ENCODE peak calls at places on chromosomes 1 and 21, in seven cellular contexts. One of them, this sample, is unnamed.

GRCh38 chr21:42737969-42738590 is 84.7 kb downstream of the PDE9A start:
- DNase-seq in fibroblast of mammary gland: peak
- DNase-seq in AG09319: no peak
- DNase-seq in lower lobe of right lung: peak
- DNase-seq in AG04449: no peak
- DNase-seq in fibroblast of villous mesenchyme: peak
- DNase-seq in mammary epithelial cell: no peak
- DNase-seq in this sample: no peak

GRCh38 chr1:85911742-85912141 is 203.5 kb upstream of the ZNHIT6 start:
- DNase-seq in mammary epithelial cell: no peak
- DNase-seq in AG04449: no peak
- DNase-seq in fibroblast of mammary gland: peak
- DNase-seq in lower lobe of right lung: no peak
- DNase-seq in fibroblast of villous mesenchyme: peak
- DNase-seq in AG09319: no peak
- DNase-seq in this sample: no peak

GRCh38 chr1:112544753-112545152 is 36.0 kb downstream of the WNT2B start:
- DNase-seq in fibroblast of mammary gland: peak
- DNase-seq in fibroblast of villous mesenchyme: peak
- DNase-seq in AG09319: no peak
- DNase-seq in AG04449: no peak
- DNase-seq in lower lobe of right lung: no peak
- DNase-seq in mammary epithelial cell: peak
- DNase-seq in this sample: no peak

GRCh38 chr1:64343105-64343960 is 126.6 kb upstream of the CACHD1 start:
- DNase-seq in AG04449: no peak
- DNase-seq in fibroblast of villous mesenchyme: peak
- DNase-seq in mammary epithelial cell: peak
- DNase-seq in fibroblast of mammary gland: peak
- DNase-seq in lower lobe of right lung: no peak
- DNase-seq in AG09319: peak
- DNase-seq in this sample: no peak

GRCh38 chr1:192539450-192540132 is 36.0 kb upstream of the RGS1 start:
- DNase-seq in fibroblast of mammary gland: peak
- DNase-seq in mammary epithelial cell: peak
- DNase-seq in AG09319: peak
- DNase-seq in AG04449: peak
- DNase-seq in fibroblast of villous mesenchyme: peak
- DNase-seq in lower lobe of right lung: no peak
- DNase-seq in this sample: no peak

GRCh38 chr1:203451849-203452784 is 23.5 kb upstream of the PRELP start:
- DNase-seq in fibroblast of villous mesenchyme: no peak
- DNase-seq in lower lobe of right lung: no peak
- DNase-seq in AG09319: no peak
- DNase-seq in fibroblast of mammary gland: peak
- DNase-seq in AG04449: no peak
- DNase-seq in mammary epithelial cell: no peak
- DNase-seq in this sample: no peak

GRCh38 chr1:157247005-157247763 is 109.0 kb upstream of the ETV3 start:
- DNase-seq in fibroblast of villous mesenchyme: no peak
- DNase-seq in fibroblast of mammary gland: no peak
- DNase-seq in mammary epithelial cell: no peak
- DNase-seq in AG09319: no peak
- DNase-seq in lower lobe of right lung: no peak
- DNase-seq in AG04449: no peak
- DNase-seq in this sample: no peak

GRCh38 chr21:17388226-17388625 is 124.6 kb upstream of the CXADR start:
- DNase-seq in lower lobe of right lung: no peak
- DNase-seq in AG04449: no peak
- DNase-seq in fibroblast of villous mesenchyme: no peak
- DNase-seq in AG09319: no peak
- DNase-seq in fibroblast of mammary gland: no peak
- DNase-seq in mammary epithelial cell: no peak
- DNase-seq in this sample: no peak

GRCh38 chr1:66770694-66771093 is 18.4 kb downstream of the DYNLT5 start:
- DNase-seq in AG04449: no peak
- DNase-seq in fibroblast of mammary gland: no peak
- DNase-seq in AG09319: no peak
- DNase-seq in fibroblast of villous mesenchyme: no peak
- DNase-seq in lower lobe of right lung: no peak
- DNase-seq in mammary epithelial cell: no peak
- DNase-seq in this sample: no peak

GRCh38 chr1:215526147-215526845 is 40.8 kb upstream of the KCTD3 start:
- DNase-seq in fibroblast of villous mesenchyme: peak
- DNase-seq in AG09319: no peak
- DNase-seq in fibroblast of mammary gland: peak
- DNase-seq in lower lobe of right lung: no peak
- DNase-seq in AG04449: no peak
- DNase-seq in mammary epithelial cell: peak
- DNase-seq in this sample: peak

GRCh38 chr21:16002872-16003466 is 273.2 kb downstream of the USP25 start:
- DNase-seq in lower lobe of right lung: no peak
- DNase-seq in fibroblast of mammary gland: peak
- DNase-seq in mammary epithelial cell: no peak
- DNase-seq in AG04449: no peak
- DNase-seq in AG09319: no peak
- DNase-seq in fibroblast of villous mesenchyme: peak
- DNase-seq in this sample: no peak

GRCh38 chr21:41761211-41762181 is 5.4 kb downstream of the RIPK4 start:
- DNase-seq in AG04449: no peak
- DNase-seq in mammary epithelial cell: peak
- DNase-seq in lower lobe of right lung: peak
- DNase-seq in AG09319: no peak
- DNase-seq in fibroblast of villous mesenchyme: no peak
- DNase-seq in fibroblast of mammary gland: no peak
- DNase-seq in this sample: no peak

GRCh38 chr1:244659694-244660093 is 6.8 kb downstream of the DESI2 start:
- DNase-seq in AG04449: no peak
- DNase-seq in fibroblast of mammary gland: no peak
- DNase-seq in fibroblast of villous mesenchyme: no peak
- DNase-seq in mammary epithelial cell: no peak
- DNase-seq in lower lobe of right lung: no peak
- DNase-seq in AG09319: no peak
- DNase-seq in this sample: no peak

GRCh38 chr1:56644941-56645662 is at the start of gene PRKAA2:
- DNase-seq in fibroblast of mammary gland: no peak
- DNase-seq in AG04449: no peak
- DNase-seq in lower lobe of right lung: peak
- DNase-seq in mammary epithelial cell: peak
- DNase-seq in fibroblast of villous mesenchyme: no peak
- DNase-seq in AG09319: no peak
- DNase-seq in this sample: peak

GRCh38 chr1:201377611-201378092 is at the start of gene TNNT2:
- DNase-seq in fibroblast of villous mesenchyme: peak
- DNase-seq in mammary epithelial cell: no peak
- DNase-seq in lower lobe of right lung: no peak
- DNase-seq in fibroblast of mammary gland: no peak
- DNase-seq in AG09319: no peak
- DNase-seq in AG04449: no peak
- DNase-seq in this sample: no peak

GRCh38 chr1:201378804-201379203 is 1.3 kb upstream of the TNNT2 start:
- DNase-seq in lower lobe of right lung: no peak
- DNase-seq in mammary epithelial cell: no peak
- DNase-seq in AG04449: no peak
- DNase-seq in fibroblast of villous mesenchyme: no peak
- DNase-seq in fibroblast of mammary gland: no peak
- DNase-seq in AG09319: no peak
- DNase-seq in this sample: no peak

GRCh38 chr1:201376107-201376463 is 1.4 kb downstream of the TNNT2 start:
- DNase-seq in fibroblast of villous mesenchyme: no peak
- DNase-seq in AG04449: no peak
- DNase-seq in mammary epithelial cell: no peak
- DNase-seq in lower lobe of right lung: no peak
- DNase-seq in fibroblast of mammary gland: no peak
- DNase-seq in AG09319: no peak
- DNase-seq in this sample: no peak

GRCh38 chr1:201375169-201375568 is 2.3 kb downstream of the TNNT2 start:
- DNase-seq in AG09319: no peak
- DNase-seq in fibroblast of mammary gland: no peak
- DNase-seq in AG04449: no peak
- DNase-seq in lower lobe of right lung: no peak
- DNase-seq in mammary epithelial cell: no peak
- DNase-seq in fibroblast of villous mesenchyme: no peak
- DNase-seq in this sample: no peak

DNA sequence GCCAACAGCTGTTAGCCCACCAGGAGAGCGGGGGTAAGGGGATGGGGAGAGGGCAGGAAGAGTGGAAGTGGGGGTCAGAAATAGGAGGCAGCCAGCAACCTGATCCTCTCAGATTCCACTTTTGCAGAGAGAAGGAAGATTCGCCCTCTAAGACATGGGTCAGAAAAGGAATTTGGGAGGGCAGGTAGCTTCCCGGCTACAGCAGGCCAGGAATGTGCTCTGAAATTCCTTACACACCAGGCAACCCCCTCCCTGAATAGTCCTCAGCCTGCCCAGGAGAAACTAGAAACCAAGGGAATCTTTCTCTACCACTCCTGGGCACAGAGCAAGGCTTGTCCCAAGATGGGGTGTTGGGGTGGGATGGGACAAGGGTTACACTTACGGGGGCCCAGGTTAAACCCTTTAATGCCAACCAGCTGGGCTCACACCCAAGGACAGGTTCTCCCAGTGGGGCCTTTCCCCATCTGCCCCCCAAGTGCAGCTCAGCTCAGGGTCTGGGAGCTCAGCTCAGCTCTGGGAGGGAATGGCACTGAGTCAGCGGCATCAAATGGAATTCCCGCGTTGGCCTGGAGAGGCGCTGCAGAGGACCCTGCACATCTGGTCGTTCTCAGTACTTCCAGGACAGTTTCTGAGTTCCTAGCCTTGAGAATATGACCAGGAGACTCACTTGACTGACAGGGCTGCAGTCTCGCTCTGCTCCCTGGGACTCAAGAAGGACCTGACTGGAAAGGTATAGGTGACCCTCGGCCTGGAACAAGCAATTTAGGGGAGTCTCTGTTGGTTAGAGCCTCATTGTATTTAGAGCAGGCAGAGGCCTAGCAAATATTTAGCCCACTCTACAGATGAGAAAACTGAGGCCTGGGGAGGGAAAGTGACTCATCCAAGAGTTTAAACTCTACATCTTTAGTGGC is 761 bp downstream of the TNNT2 start:
- DNase-seq in AG04449: no peak
- DNase-seq in mammary epithelial cell: peak
- DNase-seq in fibroblast of villous mesenchyme: peak
- DNase-seq in fibroblast of mammary gland: peak
- DNase-seq in lower lobe of right lung: no peak
- DNase-seq in AG09319: no peak
- DNase-seq in this sample: peak
- TF ChIP-seq CTCF in AG04449: peak
- TF ChIP-seq CTCF in mammary epithelial cell: no peak
- TF ChIP-seq CTCF in fibroblast of villous mesenchyme: peak
- TF ChIP-seq CTCF in fibroblast of mammary gland: peak
- TF ChIP-seq CTCF in lower lobe of right lung: peak
- TF ChIP-seq CTCF in AG09319: peak
- TF ChIP-seq CTCF in this sample: peak

GRCh38 chr1:54806931-54807611 is 5.9 kb upstream of the TTC22 start:
- DNase-seq in AG09319: no peak
- DNase-seq in mammary epithelial cell: peak
- DNase-seq in fibroblast of mammary gland: peak
- DNase-seq in fibroblast of villous mesenchyme: no peak
- DNase-seq in lower lobe of right lung: no peak
- DNase-seq in AG04449: no peak
- DNase-seq in this sample: no peak

GRCh38 chr1:54807756-54808155 is 6.6 kb upstream of the TTC22 start:
- DNase-seq in lower lobe of right lung: no peak
- DNase-seq in AG09319: no peak
- DNase-seq in AG04449: no peak
- DNase-seq in fibroblast of villous mesenchyme: no peak
- DNase-seq in fibroblast of mammary gland: no peak
- DNase-seq in mammary epithelial cell: no peak
- DNase-seq in this sample: no peak

GRCh38 chr1:54809496-54810074 is 8.5 kb upstream of the TTC22 start:
- DNase-seq in mammary epithelial cell: no peak
- DNase-seq in lower lobe of right lung: no peak
- DNase-seq in AG04449: no peak
- DNase-seq in fibroblast of mammary gland: peak
- DNase-seq in fibroblast of villous mesenchyme: no peak
- DNase-seq in AG09319: no peak
- DNase-seq in this sample: no peak

GRCh38 chr1:54810144-54810942 is 9.2 kb upstream of the TTC22 start:
- DNase-seq in AG09319: no peak
- DNase-seq in fibroblast of villous mesenchyme: peak
- DNase-seq in fibroblast of mammary gland: peak
- DNase-seq in AG04449: no peak
- DNase-seq in lower lobe of right lung: peak
- DNase-seq in mammary epithelial cell: peak
- DNase-seq in this sample: peak

GRCh38 chr1:54808443-54809207 is 7.5 kb upstream of the TTC22 start:
- DNase-seq in AG04449: no peak
- DNase-seq in AG09319: no peak
- DNase-seq in fibroblast of mammary gland: no peak
- DNase-seq in fibroblast of villous mesenchyme: no peak
- DNase-seq in mammary epithelial cell: no peak
- DNase-seq in lower lobe of right lung: no peak
- DNase-seq in this sample: no peak
- TF ChIP-seq CTCF in AG04449: no peak
- TF ChIP-seq CTCF in AG09319: no peak
- TF ChIP-seq CTCF in fibroblast of mammary gland: peak
- TF ChIP-seq CTCF in fibroblast of villous mesenchyme: peak
- TF ChIP-seq CTCF in mammary epithelial cell: no peak
- TF ChIP-seq CTCF in lower lobe of right lung: no peak
- TF ChIP-seq CTCF in this sample: no peak

GRCh38 chr1:14926214-14926613 is 227.3 kb upstream of the TMEM51 start:
- DNase-seq in lower lobe of right lung: no peak
- DNase-seq in fibroblast of mammary gland: no peak
- DNase-seq in AG09319: no peak
- DNase-seq in AG04449: no peak
- DNase-seq in mammary epithelial cell: no peak
- DNase-seq in fibroblast of villous mesenchyme: peak
- DNase-seq in this sample: no peak

GRCh38 chr1:14923400-14924011 is 230.0 kb upstream of the TMEM51 start:
- DNase-seq in lower lobe of right lung: no peak
- DNase-seq in fibroblast of villous mesenchyme: no peak
- DNase-seq in fibroblast of mammary gland: no peak
- DNase-seq in AG09319: no peak
- DNase-seq in AG04449: no peak
- DNase-seq in mammary epithelial cell: no peak
- DNase-seq in this sample: no peak

GRCh38 chr1:14924012-14924452 is 229.5 kb upstream of the TMEM51 start:
- DNase-seq in AG09319: peak
- DNase-seq in fibroblast of villous mesenchyme: peak
- DNase-seq in mammary epithelial cell: peak
- DNase-seq in AG04449: no peak
- DNase-seq in fibroblast of mammary gland: peak
- DNase-seq in lower lobe of right lung: peak
- DNase-seq in this sample: peak

GRCh38 chr1:14925336-14926136 is 228.0 kb upstream of the TMEM51 start:
- DNase-seq in AG09319: no peak
- DNase-seq in fibroblast of mammary gland: no peak
- DNase-seq in fibroblast of villous mesenchyme: peak
- DNase-seq in lower lobe of right lung: no peak
- DNase-seq in mammary epithelial cell: no peak
- DNase-seq in AG04449: no peak
- DNase-seq in this sample: no peak

GRCh38 chr1:14924455-14925325 is 228.9 kb upstream of the TMEM51 start:
- DNase-seq in lower lobe of right lung: peak
- DNase-seq in fibroblast of mammary gland: peak
- DNase-seq in AG09319: no peak
- DNase-seq in AG04449: no peak
- DNase-seq in mammary epithelial cell: peak
- DNase-seq in fibroblast of villous mesenchyme: peak
- DNase-seq in this sample: peak
- TF ChIP-seq CTCF in lower lobe of right lung: peak
- TF ChIP-seq CTCF in fibroblast of mammary gland: no peak
- TF ChIP-seq CTCF in AG09319: peak
- TF ChIP-seq CTCF in AG04449: peak
- TF ChIP-seq CTCF in mammary epithelial cell: peak
- TF ChIP-seq CTCF in fibroblast of villous mesenchyme: no peak
- TF ChIP-seq CTCF in this sample: no peak

GRCh38 chr1:164949758-164950452 is 390.9 kb downstream of the PBX1 start:
- DNase-seq in mammary epithelial cell: no peak
- DNase-seq in AG04449: no peak
- DNase-seq in fibroblast of villous mesenchyme: no peak
- DNase-seq in lower lobe of right lung: no peak
- DNase-seq in fibroblast of mammary gland: no peak
- DNase-seq in AG09319: no peak
- DNase-seq in this sample: no peak
- TF ChIP-seq CTCF in mammary epithelial cell: no peak
- TF ChIP-seq CTCF in AG04449: no peak
- TF ChIP-seq CTCF in fibroblast of villous mesenchyme: peak
- TF ChIP-seq CTCF in lower lobe of right lung: no peak
- TF ChIP-seq CTCF in fibroblast of mammary gland: no peak
- TF ChIP-seq CTCF in AG09319: no peak
- TF ChIP-seq CTCF in this sample: no peak

This sample was measured in GM20000.